ENCODE peak calls at places on chromosomes 2 and 18, in five cellular contexts. One of them, this sample, is unnamed.

GRCh38 chr18:46331316-46331715 is 227.1 kb downstream of the HAUS1 start:
- DNase-seq in naive B cell: no peak
- DNase-seq in aorta: no peak
- DNase-seq in tibial artery: no peak
- DNase-seq in stomach: no peak
- DNase-seq in this sample: no peak

GRCh38 chr2:189018636-189019035 is 44.5 kb downstream of the COL3A1 start:
- DNase-seq in naive B cell: no peak
- DNase-seq in aorta: no peak
- DNase-seq in tibial artery: no peak
- DNase-seq in stomach: no peak
- DNase-seq in this sample: no peak

GRCh38 chr2:172884336-172884735 is 148.7 kb downstream of the RAPGEF4 start:
- DNase-seq in naive B cell: no peak
- DNase-seq in aorta: no peak
- DNase-seq in tibial artery: no peak
- DNase-seq in stomach: no peak
- DNase-seq in this sample: no peak

GRCh38 chr2:207162319-207162718 is 3.4 kb downstream of the KLF7 start:
- DNase-seq in naive B cell: no peak
- DNase-seq in aorta: no peak
- DNase-seq in tibial artery: no peak
- DNase-seq in stomach: no peak
- DNase-seq in this sample: no peak

GRCh38 chr2:221570321-221571107 is 1.6 kb downstream of the EPHA4 start:
- DNase-seq in naive B cell: peak
- DNase-seq in aorta: no peak
- DNase-seq in tibial artery: no peak
- DNase-seq in stomach: no peak
- DNase-seq in this sample: peak

GRCh38 chr18:75135158-75135725 is 73.7 kb downstream of the PTGR3 start:
- DNase-seq in naive B cell: no peak
- DNase-seq in aorta: no peak
- DNase-seq in tibial artery: no peak
- DNase-seq in stomach: no peak
- DNase-seq in this sample: no peak

GRCh38 chr2:71333619-71334018 is 2.0 kb downstream of the ZNF638 start:
- DNase-seq in naive B cell: no peak
- DNase-seq in aorta: no peak
- DNase-seq in tibial artery: no peak
- DNase-seq in stomach: no peak
- DNase-seq in this sample: no peak

GRCh38 chr2:165016772-165017411 is 61.6 kb upstream of the SLC38A11 start:
- DNase-seq in naive B cell: peak
- DNase-seq in aorta: no peak
- DNase-seq in tibial artery: no peak
- DNase-seq in stomach: no peak
- DNase-seq in this sample: peak

GRCh38 chr2:237041231-237041630 is 44.5 kb upstream of the COPS8 start:
- DNase-seq in naive B cell: no peak
- DNase-seq in aorta: no peak
- DNase-seq in tibial artery: no peak
- DNase-seq in stomach: peak
- DNase-seq in this sample: no peak

GRCh38 chr2:111054791-111055627 is 65.7 kb upstream of the BCL2L11 start:
- DNase-seq in naive B cell: peak
- DNase-seq in aorta: no peak
- DNase-seq in tibial artery: no peak
- DNase-seq in stomach: no peak
- DNase-seq in this sample: no peak

GRCh38 chr2:166373951-166374350 is 1.8 kb downstream of the SCN9A start:
- DNase-seq in naive B cell: no peak
- DNase-seq in aorta: no peak
- DNase-seq in tibial artery: no peak
- DNase-seq in stomach: no peak
- DNase-seq in this sample: peak

GRCh38 chr2:71101656-71102055 is 28.4 kb downstream of the MCEE start:
- DNase-seq in naive B cell: no peak
- DNase-seq in aorta: no peak
- DNase-seq in tibial artery: no peak
- DNase-seq in stomach: no peak
- DNase-seq in this sample: no peak

GRCh38 chr2:53286336-53286735 is 481.3 kb upstream of the CHAC2 start:
- DNase-seq in naive B cell: no peak
- DNase-seq in aorta: no peak
- DNase-seq in tibial artery: no peak
- DNase-seq in stomach: no peak
- DNase-seq in this sample: no peak

GRCh38 chr18:35713545-35713944 is 132.0 kb downstream of the GALNT1 start:
- DNase-seq in naive B cell: no peak
- DNase-seq in aorta: no peak
- DNase-seq in tibial artery: no peak
- DNase-seq in stomach: no peak
- DNase-seq in this sample: no peak

GRCh38 chr18:12091742-12092141 is 1.9 kb upstream of the ANKRD62 start:
- DNase-seq in naive B cell: no peak
- DNase-seq in aorta: no peak
- DNase-seq in tibial artery: no peak
- DNase-seq in stomach: no peak
- DNase-seq in this sample: no peak

GRCh38 chr2:58664523-58665155 is 423.5 kb upstream of the FANCL start:
- DNase-seq in naive B cell: no peak
- DNase-seq in aorta: no peak
- DNase-seq in tibial artery: no peak
- DNase-seq in stomach: no peak
- DNase-seq in this sample: no peak

GRCh38 chr2:133252770-133253355 is 315.4 kb downstream of the NCKAP5 start:
- DNase-seq in naive B cell: no peak
- DNase-seq in aorta: no peak
- DNase-seq in tibial artery: no peak
- DNase-seq in stomach: no peak
- DNase-seq in this sample: no peak

GRCh38 chr2:9975805-9976447 is 24.4 kb downstream of the GRHL1 start:
- DNase-seq in naive B cell: no peak
- DNase-seq in aorta: no peak
- DNase-seq in tibial artery: peak
- DNase-seq in stomach: no peak
- DNase-seq in this sample: no peak

GRCh38 chr2:168978461-168978861 is 52.7 kb downstream of the ABCB11 start:
- DNase-seq in naive B cell: no peak
- DNase-seq in aorta: peak
- DNase-seq in tibial artery: no peak
- DNase-seq in stomach: no peak
- DNase-seq in this sample: no peak

GRCh38 chr2:128413718-128414341 is 95.2 kb upstream of the HS6ST1 start:
- DNase-seq in naive B cell: no peak
- DNase-seq in aorta: no peak
- DNase-seq in tibial artery: no peak
- DNase-seq in stomach: no peak
- DNase-seq in this sample: no peak

GRCh38 chr18:77344777-77345507 is 95.3 kb downstream of the GALR1 start:
- DNase-seq in naive B cell: no peak
- DNase-seq in aorta: no peak
- DNase-seq in tibial artery: no peak
- DNase-seq in stomach: no peak
- DNase-seq in this sample: no peak

GRCh38 chr2:31020713-31021112 is 117.5 kb downstream of the GALNT14 start:
- DNase-seq in naive B cell: no peak
- DNase-seq in aorta: no peak
- DNase-seq in tibial artery: no peak
- DNase-seq in stomach: no peak
- DNase-seq in this sample: no peak

GRCh38 chr18:46632401-46633089 is 24.5 kb downstream of the LOXHD1 start:
- DNase-seq in naive B cell: no peak
- DNase-seq in aorta: no peak
- DNase-seq in tibial artery: no peak
- DNase-seq in stomach: no peak
- DNase-seq in this sample: no peak